ENCODE peak calls at places on chromosomes 5 and 9, in nine cellular contexts. S is GM23248, Q is HCT116, F is GM23338, R is neural progenitor cell, M is PC-3, N is MM.1S, P is SK-N-SH, W is OCI-LY7. H is an unnamed sample.
A peak's percentile ranks its signal among the peaks of the same experiment; 100 is the strongest.

GRCh38 chr5:10351199-10351881 is 2.2 kb upstream of the MARCHF6 start:
- DNase-seq in S (peak; percentile 55), W (no peak), R (no peak), F (no peak), M (peak; percentile 73), N (no peak), Q (no peak), P (no peak), H (no peak)

GRCh38 chr5:5132185-5132584 is 7.9 kb upstream of the ADAMTS16 start:
- DNase-seq in W (no peak), P (no peak), F (no peak), R (no peak), N (no peak), S (no peak), Q (no peak), M (no peak), H (no peak)

GRCh38 chr9:96618209-96619108 is 1.2 kb downstream of the CDC14B start:
- DNase-seq in S (peak; percentile 93), W (no peak), R (peak; percentile 47), F (peak; percentile 34), M (peak; percentile 52), N (no peak), Q (no peak), P (peak; percentile 63), H (peak; percentile 77)

GRCh38 chr9:116156621-116157314 is 3.2 kb downstream of the PAPPA start:
- DNase-seq in R (peak; percentile 67), F (peak; percentile 74), P (peak; percentile 44), M (peak; percentile 71), W (no peak), Q (no peak), S (peak; percentile 87), N (no peak), H (peak; percentile 77)

GRCh38 chr5:56247596-56247995 is 14.5 kb upstream of the ANKRD55 start:
- DNase-seq in M (no peak), Q (no peak), S (peak; percentile 48), F (no peak), R (no peak), P (no peak), N (no peak), W (no peak), H (no peak)

GRCh38 chr5:10329808-10330481 is 22.2 kb upstream of the CMBL start:
- DNase-seq in P (peak; percentile 42), R (no peak), W (no peak), N (no peak), F (no peak), S (peak; percentile 85), Q (no peak), M (peak; percentile 46), H (peak; percentile 61)

GRCh38 chr5:143401253-143401845 is 2.1 kb downstream of the NR3C1 start:
- DNase-seq in N (peak; percentile 15), R (peak; percentile 6), S (peak; percentile 32), W (no peak), Q (no peak), M (no peak), F (no peak), P (no peak), H (no peak)

GRCh38 chr5:107951322-107951721 is 280.6 kb upstream of the EFNA5 start:
- DNase-seq in R (no peak), Q (no peak), P (peak; percentile 9), F (no peak), M (no peak), N (no peak), S (no peak), W (no peak), H (no peak)

GRCh38 chr9:114694146-114694545 is 12.2 kb upstream of the TEX48 start:
- DNase-seq in Q (no peak), M (peak; percentile 70), P (no peak), S (peak; percentile 62), R (no peak), N (no peak), W (no peak), F (no peak), H (no peak)

GRCh38 chr5:72531496-72532190 is 24.4 kb upstream of the ZNF366 start:
- DNase-seq in Q (no peak), F (no peak), M (peak; percentile 4), W (no peak), R (no peak), S (peak; percentile 54), P (no peak), N (no peak), H (no peak)

GRCh38 chr5:171355302-171355724 is 32.3 kb upstream of the NPM1 start:
- DNase-seq in W (no peak), Q (no peak), S (no peak), M (no peak), F (no peak), P (no peak), N (peak; percentile 80), R (no peak), H (no peak)

GRCh38 chr5:34802834-34803563 is 36.0 kb upstream of the TTC23L start:
- DNase-seq in F (no peak), N (no peak), M (no peak), P (no peak), R (no peak), Q (no peak), S (no peak), W (no peak), H (no peak)

GRCh38 chr9:68678430-68678829 is 26.6 kb upstream of the PIP5K1B start:
- DNase-seq in S (peak; percentile 4), P (peak; percentile 4), R (peak; percentile 54), N (no peak), F (peak; percentile 73), M (peak; percentile 14), Q (peak; percentile 29), W (peak; percentile 84), H (peak; percentile 66)

GRCh38 chr5:100746730-100747129 is 156.4 kb downstream of the ST8SIA4 start:
- DNase-seq in R (no peak), M (no peak), Q (no peak), S (no peak), N (peak; percentile 55), P (no peak), W (peak; percentile 44), F (no peak), H (no peak)

GRCh38 chr9:132472199-132472598 is 62.2 kb downstream of the CFAP77 start:
- DNase-seq in Q (no peak), M (no peak), F (no peak), N (no peak), S (no peak), W (peak; percentile 7), R (no peak), P (no peak), H (no peak)

GRCh38 chr5:52771343-52772039 is 16.2 kb upstream of the ITGA1 start:
- DNase-seq in S (no peak), M (no peak), R (no peak), N (peak; percentile 63), P (no peak), F (no peak), Q (no peak), W (no peak), H (no peak)

GRCh38 chr5:52770287-52770939 is 17.3 kb upstream of the ITGA1 start:
- DNase-seq in P (no peak), F (no peak), R (no peak), S (no peak), W (no peak), Q (no peak), N (no peak), M (no peak), H (no peak)

GRCh38 chr5:52767766-52768480 is 19.8 kb upstream of the ITGA1 start:
- DNase-seq in Q (no peak), M (no peak), F (no peak), S (no peak), N (no peak), W (no peak), P (no peak), R (no peak), H (no peak)

GRCh38 chr5:52769061-52769460 is 18.7 kb upstream of the ITGA1 start:
- DNase-seq in P (no peak), F (no peak), N (no peak), M (no peak), S (no peak), Q (no peak), W (no peak), R (no peak), H (no peak)

DNA sequence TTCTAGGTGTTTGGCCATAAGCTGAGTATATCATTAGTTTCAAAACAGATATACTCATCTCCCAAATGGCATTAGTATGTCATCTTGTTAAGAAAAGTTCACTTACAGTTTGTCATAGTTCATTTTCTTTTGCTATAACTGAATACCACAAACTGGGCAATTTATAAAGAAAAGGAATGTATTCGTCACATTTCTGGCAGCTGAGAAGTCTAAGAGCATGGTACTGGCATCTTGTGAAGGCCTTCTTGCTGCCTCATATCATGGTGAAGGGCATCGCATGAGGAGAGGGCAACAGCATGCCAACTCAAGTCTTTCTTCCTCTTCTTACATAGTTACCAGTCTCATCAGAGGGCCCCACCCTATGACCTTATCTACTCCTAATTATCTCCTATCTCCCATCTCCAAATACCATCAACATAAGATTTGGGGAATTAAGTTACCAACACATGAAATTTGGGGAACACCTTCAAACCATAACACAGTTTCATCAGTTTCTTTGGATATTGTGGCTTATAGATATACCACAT is 20.4 kb upstream of the ITGA1 start:
- DNase-seq in M (no peak), S (peak; percentile 20), F (no peak), P (no peak), N (no peak), R (no peak), W (no peak), Q (no peak), H (no peak)
- TF ChIP-seq EZH2phosphoT487 in M (no peak), S (no peak), F (no peak), P (no peak), N (no peak), R (no peak), W (no peak), Q (no peak), H (no peak)

GRCh38 chr9:124632077-124632621 is 125.0 kb upstream of the NR5A1 start:
- DNase-seq in F (no peak), M (peak; percentile 28), R (no peak), W (no peak), Q (no peak), P (no peak), N (no peak), S (peak; percentile 70), H (no peak)
- TF ChIP-seq EZH2phosphoT487 in F (no peak), M (no peak), R (no peak), W (no peak), Q (no peak), P (no peak), N (no peak), S (no peak), H (no peak)

GRCh38 chr9:89879276-89879675 is 274.5 kb downstream of the GADD45G start:
- DNase-seq in P (no peak), S (no peak), Q (no peak), M (no peak), R (no peak), F (no peak), N (no peak), W (no peak), H (no peak)
- TF ChIP-seq EZH2phosphoT487 in P (no peak), S (no peak), Q (no peak), M (no peak), R (no peak), F (no peak), N (no peak), W (no peak), H (no peak)

DNA sequence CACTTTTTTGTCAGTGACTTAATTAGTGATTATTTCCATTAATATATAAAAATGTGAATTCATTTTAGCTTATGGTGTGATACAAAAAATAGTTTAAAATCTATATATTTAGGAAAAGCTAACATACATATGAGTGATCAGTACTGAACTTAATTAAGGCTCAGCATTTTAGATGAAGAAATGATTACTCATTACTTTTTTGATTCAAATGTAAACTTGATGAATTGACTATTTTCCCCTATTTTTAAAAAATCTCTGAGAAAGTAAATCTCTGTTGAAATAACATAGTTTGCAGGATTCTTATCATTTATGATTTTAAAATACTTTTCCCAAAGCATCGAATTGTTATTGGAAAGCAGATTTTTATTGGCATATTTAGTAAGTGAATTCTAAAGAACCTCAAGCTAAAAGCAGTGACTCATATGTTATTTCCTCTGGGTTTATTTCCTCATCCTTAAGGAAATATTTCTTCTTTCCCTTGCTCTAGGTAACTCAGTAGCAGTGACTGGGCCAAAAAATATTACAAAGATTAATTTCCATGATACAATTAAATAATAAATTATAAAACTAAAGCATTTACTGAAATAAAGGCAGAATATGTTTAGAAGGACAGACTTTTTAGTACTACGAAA is 290.6 kb downstream of the FER start:
- DNase-seq in M (peak; percentile 62), P (no peak), W (no peak), Q (no peak), S (peak; percentile 50), N (no peak), F (no peak), R (no peak), H (no peak)
- TF ChIP-seq EZH2phosphoT487 in M (no peak), P (no peak), W (no peak), Q (no peak), S (no peak), N (no peak), F (no peak), R (no peak), H (no peak)